ENCODE peak calls at places on chromosome 9, in five cellular contexts. W is IMR-90, Y is neural progenitor cell, T is Daoy, I is cardiac fibroblast. Z is an unnamed sample.

GRCh38 chr9:134185536-134186011 is 21.2 kb upstream of the RNU6ATAC start:
- DNase-seq in I (no peak), Y (no peak), W (no peak), T (peak; percentile 51), Z (no peak)

GRCh38 chr9:14813336-14814020 is 90.9 kb upstream of the CER1 start:
- DNase-seq in Y (no peak), I (peak; percentile 23), W (no peak), T (peak; percentile 18), Z (no peak)

GRCh38 chr9:76621011-76621410 is 143.2 kb upstream of the PCA3 start:
- DNase-seq in I (no peak), Y (no peak), T (no peak), W (no peak), Z (no peak)

GRCh38 chr9:92970467-92970923 is 23.2 kb downstream of the FGD3 start:
- DNase-seq in T (peak; percentile 54), Y (peak; percentile 91), I (peak; percentile 44), W (peak; percentile 4), Z (no peak)

GRCh38 chr9:89464991-89465390 is 32.9 kb downstream of the SEMA4D start:
- DNase-seq in T (no peak), Y (no peak), I (no peak), W (no peak), Z (no peak)

GRCh38 chr9:36902063-36902735 is 131.9 kb downstream of the PAX5 start:
- DNase-seq in I (no peak), T (no peak), W (no peak), Y (no peak), Z (no peak)

GRCh38 chr9:20407013-20407412 is 215.3 kb downstream of the MLLT3 start:
- DNase-seq in Y (no peak), T (no peak), I (peak; percentile 18), W (no peak), Z (no peak)

GRCh38 chr9:93680445-93681315 is 104.3 kb downstream of the PHF2 start:
- DNase-seq in I (no peak), Y (no peak), W (no peak), T (peak; percentile 3), Z (no peak)

GRCh38 chr9:34254966-34255825 is 73.9 kb downstream of the KIF24 start:
- DNase-seq in T (no peak), W (peak; percentile 39), Y (no peak), I (peak; percentile 60), Z (no peak)

GRCh38 chr9:119765632-119766031 is 396.4 kb upstream of the BRINP1 start:
- DNase-seq in W (no peak), Y (no peak), T (no peak), I (no peak), Z (no peak)

Z was measured in GM12891.